ENCODE peak calls at places on chromosomes 1 and 21, in four cellular contexts. X is mesendoderm, W is H1, D is IMR-90. B is an unnamed sample.
A peak's percentile ranks its signal among the peaks of the same experiment; 100 is the strongest.

GRCh38 chr1:246753670-246754535 is 29.7 kb downstream of the SCCPDH start:
- DNase-seq in D (peak; percentile 68), X (peak; percentile 90), W (peak; percentile 93), B (peak; percentile 88)

GRCh38 chr1:63317007-63317813 is 5.2 kb upstream of the FOXD3 start:
- DNase-seq in D (peak; percentile 41), X (peak; percentile 94), W (peak; percentile 93), B (peak; percentile 94)

GRCh38 chr1:27391511-27392095 is 819 bp upstream of the GPR3 start:
- DNase-seq in X (peak; percentile 82), W (peak; percentile 83), D (peak; percentile 57), B (peak; percentile 86)

GRCh38 chr1:204723131-204723787 is 37.7 kb upstream of the LRRN2 start:
- DNase-seq in D (no peak), X (no peak), W (peak; percentile 23), B (peak; percentile 15)

GRCh38 chr1:224411766-224412165 is 22.8 kb downstream of the WDR26 start:
- DNase-seq in D (peak; percentile 37), W (no peak), X (no peak), B (no peak)

GRCh38 chr1:241782396-241782795 is 65.6 kb upstream of the EXO1 start:
- DNase-seq in D (no peak), W (no peak), X (peak; percentile 28), B (no peak)

GRCh38 chr1:30977105-30977504 is 68.5 kb upstream of the SDC3 start:
- DNase-seq in D (peak; percentile 76), W (no peak), X (peak; percentile 25), B (no peak)

GRCh38 chr1:61043010-61043820 is 39.1 kb upstream of the NFIA start:
- DNase-seq in W (peak; percentile 99), X (peak; percentile 88), D (peak; percentile 48), B (peak; percentile 88)

GRCh38 chr1:4010284-4010683 is 110.2 kb upstream of the C1orf174 start:
- DNase-seq in W (no peak), D (no peak), X (no peak), B (no peak)

GRCh38 chr1:99745061-99745460 is 21.4 kb downstream of the FRRS1 start:
- DNase-seq in W (no peak), D (no peak), X (no peak), B (no peak)

GRCh38 chr1:13808729-13809131 is 108.7 kb downstream of the PRDM2 start:
- DNase-seq in W (no peak), D (peak; percentile 65), X (peak; percentile 11), B (no peak)

GRCh38 chr21:36980280-36981048 is 14.0 kb upstream of the HLCS start:
- DNase-seq in X (no peak), D (no peak), W (peak; percentile 65), B (peak; percentile 53)

GRCh38 chr1:153220606-153221303 is 3.4 kb downstream of the PRR9 start:
- DNase-seq in W (no peak), X (peak; percentile 19), D (no peak), B (no peak)

GRCh38 chr1:241944300-241944699 is 13.3 kb upstream of the BECN2 start:
- DNase-seq in X (no peak), W (no peak), D (no peak), B (no peak)

GRCh38 chr1:31674626-31675025 is 29.2 kb downstream of the COL16A1 start:
- DNase-seq in D (no peak), W (no peak), X (peak; percentile 62), B (no peak)

GRCh38 chr1:211928993-211929637 is 98.6 kb upstream of the LPGAT1 start:
- DNase-seq in X (peak; percentile 43), W (no peak), D (peak; percentile 20), B (no peak)

GRCh38 chr1:1538989-1539309 is 1.5 kb downstream of the TMEM240 start:
- DNase-seq in W (no peak), X (no peak), D (no peak), B (no peak)

GRCh38 chr1:228151170-228151513 is 1.4 kb downstream of the GJC2 start:
- DNase-seq in W (no peak), D (no peak), X (no peak), B (peak; percentile 24)

GRCh38 chr1:151006331-151007052 is at the start of gene MINDY1:
- DNase-seq in W (peak; percentile 67), X (peak; percentile 98), D (peak; percentile 89), B (peak; percentile 84)

GRCh38 chr1:43049487-43049886 is 90.8 kb upstream of the SLC2A1 start:
- DNase-seq in X (no peak), W (no peak), D (peak; percentile 33), B (no peak)

GRCh38 chr1:109687641-109688499 is at the start of gene GSTM1:
- DNase-seq in W (peak; percentile 89), X (peak; percentile 91), D (no peak), B (peak; percentile 79)

GRCh38 chr1:154773551-154773950 is 96.5 kb downstream of the KCNN3 start:
- DNase-seq in D (no peak), X (no peak), W (no peak), B (no peak)

DNA sequence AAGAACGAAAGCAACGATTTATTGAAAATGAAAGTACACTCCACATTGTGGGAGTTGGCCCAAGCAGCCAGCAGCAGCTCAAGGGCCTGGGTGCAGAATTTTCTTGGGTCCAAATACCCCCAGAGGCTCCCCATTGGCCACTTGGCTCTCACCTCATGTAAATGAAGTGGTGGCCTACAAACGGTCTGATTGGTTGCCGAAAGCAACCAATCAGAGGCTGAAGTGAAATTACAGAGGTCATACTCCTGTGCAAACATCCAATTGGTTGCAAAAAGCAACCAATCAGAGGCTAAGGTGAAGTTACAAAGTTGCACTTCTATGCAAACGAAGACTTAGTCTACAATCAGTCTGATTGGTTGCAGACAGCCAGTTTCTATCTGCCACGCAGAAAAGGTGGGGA is 31.9 kb downstream of the FAM163A start:
- DNase-seq in D (no peak), W (no peak), X (no peak), B (no peak)
- H4K5ac ChIP-seq in D (no peak overlapping the region), W (no peak overlapping the region), X (no peak overlapping the region), B (no peak overlapping the region)

GRCh38 chr21:31447477-31447876 is 103.4 kb upstream of the TIAM1 start:
- DNase-seq in W (no peak), X (no peak), D (peak; percentile 36), B (no peak)

GRCh38 chr21:31450971-31451370 is 106.9 kb upstream of the TIAM1 start:
- DNase-seq in X (no peak), W (no peak), D (no peak), B (no peak)

GRCh38 chr21:31446206-31446900 is 102.3 kb upstream of the TIAM1 start:
- DNase-seq in X (no peak), W (no peak), D (no peak), B (no peak)

GRCh38 chr21:31455506-31455905 is 111.4 kb upstream of the TIAM1 start:
- DNase-seq in D (no peak), X (no peak), W (no peak), B (no peak)

GRCh38 chr21:31449912-31450535 is 106.0 kb upstream of the TIAM1 start:
- DNase-seq in D (no peak), X (no peak), W (no peak), B (no peak)
- H4K5ac ChIP-seq in D (no peak overlapping the region), X (no peak overlapping the region), W (no peak overlapping the region), B (no peak overlapping the region)

DNA sequence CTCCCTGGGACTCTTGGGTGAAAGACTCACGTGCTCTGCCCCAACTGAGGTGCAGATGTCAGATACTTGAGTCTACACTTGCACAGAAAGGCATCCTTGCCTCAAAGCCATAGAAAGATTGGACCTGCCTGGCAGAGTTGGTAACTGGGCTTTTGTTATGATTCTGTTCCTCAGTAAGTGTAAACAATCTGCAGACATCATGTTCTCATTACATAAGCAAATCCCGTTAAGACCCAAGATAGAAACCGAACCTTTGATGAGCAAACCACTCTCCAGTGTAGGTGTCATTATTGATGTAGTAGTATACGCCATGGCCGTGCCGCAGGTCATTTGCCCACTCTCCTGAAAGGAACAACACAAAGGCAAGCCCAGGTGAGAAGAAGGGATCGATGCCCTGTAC is 9.9 kb downstream of the RSPH1 start:
- DNase-seq in W (no peak), D (no peak), X (no peak), B (no peak)
- H4K5ac ChIP-seq in W (no peak overlapping the region), D (no peak overlapping the region), X (no peak overlapping the region), B (no peak overlapping the region)

GRCh38 chr1:162010175-162010506 is 13.5 kb downstream of the OLFML2B start:
- DNase-seq in X (no peak), D (no peak), W (no peak), B (no peak)
- H4K5ac ChIP-seq in X (no peak overlapping the region), D (no peak overlapping the region), W (no peak overlapping the region), B (no peak overlapping the region)

GRCh38 chr1:181604482-181604881 is 121.2 kb downstream of the CACNA1E start:
- DNase-seq in X (no peak), W (no peak), D (no peak), B (no peak)

GRCh38 chr1:181603735-181604410 is 120.6 kb downstream of the CACNA1E start:
- DNase-seq in D (no peak), W (no peak), X (no peak), B (no peak)

GRCh38 chr1:181601186-181601950 is 118.1 kb downstream of the CACNA1E start:
- DNase-seq in D (no peak), W (no peak), X (no peak), B (no peak)
- H4K5ac ChIP-seq in D (no peak overlapping the region), W (no peak overlapping the region), X (no peak overlapping the region), B (no peak overlapping the region)

DNA sequence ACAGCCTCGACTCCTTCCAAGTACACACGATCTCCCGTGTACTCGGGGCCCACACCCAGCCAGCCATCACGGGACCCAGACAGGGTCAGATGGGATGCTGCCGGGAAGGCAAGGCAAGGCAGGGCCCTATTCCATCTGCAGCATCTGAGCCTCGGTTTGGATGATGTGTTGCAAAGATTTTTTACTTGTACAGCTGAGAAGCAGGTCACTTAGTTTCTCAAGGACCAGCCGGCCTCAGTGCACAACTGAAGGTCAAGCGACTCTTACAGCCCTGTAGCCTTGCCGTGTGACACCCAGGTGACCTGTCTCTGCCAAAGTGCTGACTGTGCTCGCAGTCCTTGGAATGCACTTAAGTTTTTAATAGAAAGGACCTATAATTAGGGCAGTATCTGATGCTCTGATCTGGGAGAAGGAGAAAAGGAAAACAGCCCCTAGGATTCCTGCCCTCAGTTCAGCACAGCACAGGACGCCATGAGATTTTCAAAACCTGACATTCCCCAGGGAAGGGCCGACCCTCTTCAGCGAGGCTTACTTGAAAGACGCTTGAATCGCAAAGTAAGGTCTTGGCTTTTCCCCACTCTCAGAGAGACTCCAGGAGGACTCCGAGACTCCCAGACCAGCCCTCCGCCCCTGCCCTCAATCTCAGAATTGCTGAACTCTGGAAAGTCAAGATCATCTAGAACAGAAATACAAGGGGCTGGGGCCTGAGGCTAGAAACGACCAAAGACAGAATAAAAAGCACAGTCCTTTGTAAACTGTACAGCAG is 1.3 kb downstream of the GPR157 start:
- DNase-seq in X (no peak), W (no peak), D (no peak), B (no peak)
- H4K5ac ChIP-seq in X (no peak overlapping the region), W (no peak overlapping the region), D (no peak overlapping the region), B (no peak overlapping the region)

DNA sequence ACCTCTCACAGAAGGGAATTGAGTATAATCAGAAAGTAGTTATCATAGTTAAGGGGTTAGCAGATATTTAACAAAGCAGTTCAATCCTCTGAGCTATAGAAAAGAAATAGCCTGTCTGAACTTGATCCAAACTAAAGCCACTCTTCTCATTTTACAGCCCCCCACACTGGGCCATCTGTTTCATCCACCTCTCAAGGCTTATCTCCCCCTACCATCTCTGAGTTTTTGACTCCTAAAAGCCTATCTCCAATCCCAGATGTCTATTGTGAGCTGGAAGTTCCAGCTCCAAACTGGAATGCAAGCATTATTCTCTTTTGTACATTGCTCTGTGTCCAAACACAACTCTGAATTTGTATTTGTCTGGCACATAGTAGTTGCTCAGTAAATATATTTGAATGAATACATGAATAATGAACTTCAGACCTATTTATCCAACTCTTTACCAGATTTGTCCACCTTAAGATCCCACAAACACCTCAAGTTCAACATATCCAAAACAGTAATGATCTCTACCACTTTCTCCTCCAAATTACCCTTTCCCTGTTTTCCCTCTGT is 98.1 kb downstream of the PLPP3 start:
- DNase-seq in W (no peak), D (no peak), X (no peak), B (no peak)
- H4K5ac ChIP-seq in W (no peak overlapping the region), D (no peak overlapping the region), X (no peak overlapping the region), B (no peak overlapping the region)